ENCODE peak calls at places on chromosomes 16 and 17, in five cellular contexts. F is adrenal gland, D is thoracic aorta, K is ascending aorta, X is H1. R is an unnamed sample.
A peak's percentile ranks its signal among the peaks of the same experiment; 100 is the strongest.

GRCh38 chr17:55735784-55736405 is 13.2 kb upstream of the TMEM100 start:
- DNase-seq in X (no peak), K (peak; percentile 66), D (no peak), F (peak; percentile 63), R (peak; percentile 54)

GRCh38 chr17:2171725-2172446 is 117.0 kb downstream of the HIC1 start:
- DNase-seq in D (peak; percentile 54), X (no peak), K (peak; percentile 83), F (peak; percentile 85), R (no peak)

GRCh38 chr17:45248132-45248936 is 13.6 kb downstream of the SPATA32 start:
- DNase-seq in K (no peak), D (no peak), F (peak; percentile 38), X (no peak), R (no peak)

GRCh38 chr17:48071654-48072053 is 23.5 kb downstream of the NFE2L1 start:
- DNase-seq in K (no peak), F (peak; percentile 80), X (no peak), D (no peak), R (no peak)

GRCh38 chr16:68227183-68227793 is 8.6 kb downstream of the ESRP2 start:
- DNase-seq in F (no peak), D (no peak), K (no peak), X (no peak), R (no peak)

GRCh38 chr16:81319221-81319912 is 4.6 kb downstream of the GAN start:
- DNase-seq in D (no peak), K (no peak), X (no peak), F (peak; percentile 69), R (no peak)

GRCh38 chr17:80441133-80441578 is 26.2 kb downstream of the ENDOV start:
- DNase-seq in D (no peak), X (peak; percentile 95), K (no peak), F (peak; percentile 61), R (peak; percentile 45)

GRCh38 chr16:24701521-24701951 is 27.9 kb upstream of the TNRC6A start:
- DNase-seq in D (no peak), F (peak; percentile 4), K (no peak), X (no peak), R (no peak)

GRCh38 chr16:2912330-2913199 is 834 bp downstream of the FLYWCH1 start:
- DNase-seq in X (no peak), F (peak; percentile 55), D (no peak), K (peak; percentile 73), R (no peak)

GRCh38 chr17:410674-411401 is 58.2 kb upstream of the RPH3AL start:
- DNase-seq in K (no peak), X (peak; percentile 52), D (no peak), F (peak; percentile 27), R (no peak)

GRCh38 chr17:35171834-35172233 is 22.4 kb downstream of the SLC35G3 start:
- DNase-seq in K (no peak), X (no peak), F (no peak), D (no peak), R (no peak)

GRCh38 chr17:70555723-70556122 is 386.4 kb downstream of the KCNJ2 start:
- DNase-seq in K (no peak), F (no peak), D (no peak), X (no peak), R (no peak)

GRCh38 chr16:14148569-14148968 is 77.5 kb downstream of the MRTFB start:
- DNase-seq in F (no peak), X (no peak), K (no peak), D (no peak), R (no peak)

GRCh38 chr17:74466785-74467158 is 338 bp downstream of the CD300A start:
- DNase-seq in K (no peak), F (no peak), X (no peak), D (no peak), R (no peak)

GRCh38 chr17:80063815-80064585 is 27.6 kb downstream of the CCDC40 start:
- DNase-seq in F (peak; percentile 87), K (peak; percentile 81), D (peak; percentile 20), X (no peak), R (peak; percentile 73)

GRCh38 chr17:32458367-32458766 is 14.1 kb downstream of the PSMD11 start:
- DNase-seq in F (no peak), X (no peak), D (no peak), K (no peak), R (no peak)

GRCh38 chr16:3458278-3458851 is 14.9 kb downstream of the NAA60 start:
- DNase-seq in K (peak; percentile 64), X (peak; percentile 58), D (no peak), F (peak; percentile 51), R (no peak)

GRCh38 chr16:56645311-56645710 is 6.4 kb upstream of the MT1B start:
- DNase-seq in F (no peak), X (no peak), K (no peak), D (no peak), R (no peak)

GRCh38 chr16:3074860-3075545 is 9.6 kb downstream of the IL32 start:
- DNase-seq in F (no peak), K (no peak), X (no peak), D (no peak), R (no peak)

GRCh38 chr17:80248894-80249710 is 11.6 kb upstream of the RNF213 start:
- DNase-seq in K (no peak), D (no peak), F (no peak), X (no peak), R (peak; percentile 37)

GRCh38 chr17:75853410-75853809 is 1.7 kb downstream of the WBP2 start:
- DNase-seq in K (no peak), D (no peak), F (peak; percentile 78), X (no peak), R (no peak)

GRCh38 chr17:9676742-9677387 is 31.5 kb downstream of the USP43 start:
- DNase-seq in F (no peak), K (no peak), D (no peak), X (no peak), R (no peak)

GRCh38 chr16:88770459-88771293 is 14.3 kb downstream of the PIEZO1 start:
- DNase-seq in X (no peak), F (peak; percentile 57), D (no peak), K (no peak), R (peak; percentile 78)

GRCh38 chr16:48047273-48047672 is 108.5 kb downstream of the ABCC12 start:
- DNase-seq in X (no peak), K (no peak), F (no peak), D (no peak), R (no peak)

GRCh38 chr16:11071829-11072228 is 127.5 kb downstream of the CLEC16A start:
- DNase-seq in X (no peak), F (no peak), K (no peak), D (no peak), R (no peak)

DNA sequence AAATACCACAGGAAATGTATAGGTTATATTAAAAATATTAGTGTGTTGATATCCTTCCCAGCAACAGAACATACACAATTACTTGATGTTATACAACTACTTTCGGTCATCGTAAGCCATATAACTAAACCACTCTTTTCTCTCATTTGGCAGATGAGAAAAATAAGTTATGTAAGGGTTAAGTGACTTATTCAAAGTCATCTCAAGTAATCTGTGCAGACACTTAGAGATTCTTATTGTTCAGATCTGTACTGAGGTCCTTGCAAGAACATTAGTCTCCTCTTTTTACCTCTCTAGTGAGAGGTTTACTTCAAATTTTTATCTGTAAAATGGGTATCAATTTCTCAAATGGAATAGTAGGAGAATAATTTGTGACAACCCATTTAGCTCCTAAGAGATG is 15.0 kb downstream of the NACA2 start:
- DNase-seq in D (no peak), K (no peak), X (no peak), F (no peak), R (no peak)
- TF ChIP-seq CTCF in D (no peak), K (no peak), X (no peak), F (no peak), R (no peak)

DNA sequence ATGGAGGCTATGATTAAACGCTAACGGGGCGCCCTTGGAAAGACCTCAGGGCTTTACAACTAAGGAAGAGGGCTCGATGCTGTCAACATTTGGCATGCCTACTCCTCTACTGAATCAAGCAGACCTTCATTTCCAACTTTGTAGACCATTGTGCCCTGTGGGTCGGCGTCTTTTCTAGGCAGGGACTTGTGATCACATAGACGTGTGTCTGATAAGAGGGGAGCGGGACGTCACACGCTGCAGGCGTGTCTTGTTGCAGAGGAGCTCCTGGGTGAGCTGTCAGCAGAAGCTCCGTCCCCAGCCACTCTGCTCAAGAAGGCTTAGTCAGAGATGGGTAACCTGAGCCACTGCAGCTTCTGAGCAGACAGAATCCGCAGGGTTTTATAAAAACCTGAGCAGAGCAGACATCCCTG is 2.8 kb downstream of the MAPK8IP3 start:
- DNase-seq in K (no peak), F (peak; percentile 95), D (no peak), X (no peak), R (no peak)
- TF ChIP-seq CTCF in K (no peak), F (no peak), D (no peak), X (no peak), R (no peak)

GRCh38 chr17:28372945-28373274 is 1.4 kb downstream of the SARM1 start:
- DNase-seq in K (no peak), X (no peak), D (no peak), F (no peak), R (no peak)
- TF ChIP-seq CTCF in K (no peak), X (no peak), D (no peak), F (no peak), R (no peak)

DNA sequence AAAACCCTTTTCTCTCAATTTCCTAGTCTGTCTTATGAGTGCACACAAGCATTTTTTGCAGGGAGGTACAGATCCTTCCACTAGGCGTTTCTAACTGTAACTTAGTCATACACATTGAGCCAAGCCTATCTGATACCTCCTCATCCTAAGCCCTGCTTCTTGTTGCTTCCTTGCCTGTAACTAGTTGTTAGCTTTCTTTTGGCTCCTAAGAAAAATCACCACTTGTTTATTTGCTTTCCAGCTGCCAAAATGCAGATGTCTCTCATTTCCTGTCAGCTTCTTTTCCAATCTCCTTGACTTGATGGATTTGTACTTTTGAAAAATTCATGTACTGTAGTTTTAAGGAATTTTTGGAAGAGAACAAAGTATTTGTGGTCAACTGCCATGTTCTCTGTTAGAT is 73.7 kb downstream of the TNRC6C start:
- DNase-seq in X (no peak), F (no peak), D (no peak), K (no peak), R (no peak)
- TF ChIP-seq CTCF in X (no peak), F (no peak), D (peak; percentile 13), K (no peak), R (no peak)

DNA sequence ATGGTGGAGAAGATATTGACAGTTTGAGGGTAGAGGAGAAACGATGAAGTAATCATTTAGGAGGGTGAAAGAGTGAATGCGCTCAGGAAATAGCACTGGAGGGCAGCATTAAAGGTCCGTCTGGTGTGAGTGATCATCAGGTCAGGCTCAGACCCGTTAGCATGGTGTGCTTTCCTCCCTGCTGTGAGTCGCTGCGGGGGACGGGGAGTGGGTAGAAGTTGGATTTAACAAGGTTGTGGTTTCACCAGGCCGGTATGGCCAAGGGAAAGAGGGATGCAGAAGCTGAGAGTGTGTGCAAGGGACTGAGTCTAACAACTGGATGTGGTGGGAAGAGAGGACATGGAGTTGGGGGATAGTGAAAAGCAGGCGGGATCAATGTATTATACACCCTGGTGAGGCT is 59.2 kb upstream of the TBX2 start:
- DNase-seq in K (no peak), X (no peak), D (no peak), F (no peak), R (no peak)
- TF ChIP-seq CTCF in K (no peak), X (no peak), D (no peak), F (no peak), R (no peak)

R was measured in CD14-positive monocyte.